ENCODE peak calls at places on chromosomes 5 and 9, in eight cellular contexts. Y is ACHN, H is dorsolateral prefrontal cortex, W is KBM-7, U is NCI-H345, B is NCI-H1694, Q is amygdala, S is kidney tubule cell. C is an unnamed sample.

GRCh38 chr9:136007276-136007675 is 46.1 kb upstream of the UBAC1 start:
- DNase-seq in H (no peak), Y (no peak), S (no peak), Q (no peak), U (no peak), W (no peak), B (no peak), C (no peak)

GRCh38 chr5:143309661-143310431 is 93.6 kb downstream of the NR3C1 start:
- DNase-seq in U (no peak), B (no peak), H (no peak), Q (no peak), S (no peak), Y (no peak), W (no peak), C (no peak)

GRCh38 chr9:132114102-132114707 is 34.5 kb upstream of the MED27 start:
- DNase-seq in Q (peak; percentile 5), B (no peak), W (peak; percentile 61), S (peak; percentile 64), Y (peak; percentile 68), U (no peak), H (peak; percentile 50), C (no peak)

GRCh38 chr9:137433349-137433915 is 7.7 kb downstream of the ENTPD8 start:
- DNase-seq in U (no peak), Y (no peak), B (no peak), S (no peak), H (no peak), W (no peak), Q (no peak), C (no peak)

GRCh38 chr5:68740204-68740910 is 353.5 kb upstream of the SLC30A5 start:
- DNase-seq in S (peak; percentile 45), Y (no peak), U (no peak), H (no peak), W (no peak), Q (no peak), B (no peak), C (no peak)

GRCh38 chr9:131951905-131952304 is 127.8 kb downstream of the MED27 start:
- DNase-seq in B (no peak), S (no peak), Q (no peak), H (no peak), W (no peak), U (no peak), Y (no peak), C (no peak)

GRCh38 chr9:113956901-113957777 is 81.0 kb downstream of the ZNF618 start:
- DNase-seq in U (no peak), Q (no peak), B (no peak), S (no peak), Y (peak; percentile 44), W (no peak), H (no peak), C (no peak)

GRCh38 chr5:58759745-58760144 is 176.9 kb downstream of the RAB3C start:
- DNase-seq in H (no peak), B (peak; percentile 27), U (no peak), W (peak; percentile 60), S (peak; percentile 8), Y (peak; percentile 22), Q (no peak), C (no peak)

GRCh38 chr5:114393159-114393558 is 31.3 kb downstream of the KCNN2 start:
- DNase-seq in U (no peak), Q (no peak), H (no peak), Y (no peak), B (no peak), W (no peak), S (no peak), C (no peak)

GRCh38 chr9:133421615-133422542 is at the start of gene ADAMTS13:
- DNase-seq in U (no peak), S (peak; percentile 13), W (peak; percentile 36), H (no peak), Y (peak; percentile 6), Q (no peak), B (no peak), C (peak; percentile 86)

GRCh38 chr9:88980732-88981336 is 10.4 kb upstream of the S1PR3 start:
- DNase-seq in S (peak; percentile 13), Q (no peak), W (no peak), U (no peak), Y (no peak), B (no peak), H (no peak), C (no peak)

C was measured in natural killer cell treated with Interleukin-12 subunit alpha and Interleukin-12 subunit beta and Interleukin-15 and Interleukin-18, amount 100 ng/mL, for 72 hours.